ENCODE peak calls at places on chromosome 6, in ten cellular contexts. K is lung, H is sigmoid colon, L is cardiac muscle cell, M is Panc1, X is thoracic aorta, U is left ventricle myocardium inferior, Z is lower lobe of right lung, J is heart right ventricle, N is tibial artery. E is an unnamed sample. For H3K4me1, the result is how much of the 10 kb centered on the place peaks cover.

GRCh38 chr6:40287296-40287820 is 299.8 kb downstream of the LRFN2 start:
- DNase-seq in L (no peak), M (no peak), K (no peak), Z (no peak), N (no peak), J (no peak), H (no peak), X (no peak), U (no peak), E (no peak)

GRCh38 chr6:87730310-87730709 is 28.3 kb upstream of the AKIRIN2 start:
- DNase-seq in H (peak), N (peak), K (no peak), U (peak), L (no peak), M (no peak), Z (no peak), J (peak), X (no peak), E (no peak)

GRCh38 chr6:144585217-144585814 is 300.2 kb downstream of the UTRN start:
- DNase-seq in N (no peak), M (peak), L (peak), H (no peak), U (no peak), X (no peak), Z (no peak), K (no peak), J (no peak), E (no peak)

GRCh38 chr6:45323656-45324224 is 4.4 kb upstream of the RUNX2 start:
- DNase-seq in N (no peak), J (no peak), L (no peak), X (no peak), Z (no peak), H (no peak), K (no peak), U (no peak), M (no peak), E (no peak)

GRCh38 chr6:129131282-129131681 is 248.3 kb downstream of the LAMA2 start:
- DNase-seq in J (peak), N (peak), Z (no peak), U (peak), L (no peak), H (peak), K (no peak), M (no peak), X (no peak), E (no peak)

GRCh38 chr6:22613695-22614094 is 44.3 kb downstream of the HDGFL1 start:
- DNase-seq in X (no peak), Z (no peak), U (no peak), M (peak), J (peak), N (no peak), L (no peak), K (no peak), H (no peak), E (no peak)

GRCh38 chr6:18327621-18328548 is 59.3 kb upstream of the RNF144B start:
- DNase-seq in K (peak), U (no peak), Z (peak), X (no peak), H (peak), J (no peak), N (no peak), L (no peak), M (no peak), E (no peak)

GRCh38 chr6:132964101-132964867 is 149.9 kb downstream of the RPS12 start:
- DNase-seq in M (no peak), Z (no peak), L (no peak), H (no peak), U (no peak), N (no peak), K (no peak), J (no peak), X (no peak), E (no peak)

GRCh38 chr6:4608361-4609115 is 167.7 kb upstream of the CDYL start:
- DNase-seq in Z (no peak), J (no peak), N (no peak), X (no peak), L (no peak), U (no peak), H (no peak), M (no peak), K (no peak), E (no peak)

GRCh38 chr6:98984102-98984501 is 36.4 kb upstream of the FBXL4 start:
- DNase-seq in X (no peak), J (no peak), U (no peak), N (no peak), M (no peak), L (no peak), H (no peak), Z (no peak), K (no peak), E (no peak)

GRCh38 chr6:66865771-66866170 is 1158.7 kb upstream of the EYS start:
- DNase-seq in X (no peak), H (no peak), U (no peak), N (no peak), K (no peak), M (no peak), L (no peak), Z (no peak), J (no peak), E (no peak)

GRCh38 chr6:154298297-154298696 is 58.3 kb downstream of the IPCEF1 start:
- DNase-seq in K (no peak), N (no peak), M (no peak), L (no peak), U (no peak), X (no peak), J (no peak), H (no peak), Z (no peak), E (no peak)

GRCh38 chr6:40587240-40588069 is at the start of gene LRFN2:
- DNase-seq in X (no peak), J (peak), K (peak), Z (peak), H (peak), L (peak), M (no peak), N (peak), U (peak), E (no peak)

GRCh38 chr6:145453376-145453775 is 281.9 kb downstream of the EPM2A start:
- DNase-seq in U (no peak), Z (no peak), L (no peak), J (no peak), M (no peak), X (no peak), H (no peak), N (no peak), K (no peak), E (no peak)

GRCh38 chr6:6277418-6277817 is 43.0 kb downstream of the F13A1 start:
- DNase-seq in U (no peak), N (no peak), M (peak), K (no peak), Z (no peak), H (no peak), X (no peak), L (no peak), J (no peak), E (no peak)

GRCh38 chr6:154474636-154475428 is 35.7 kb downstream of the CNKSR3 start:
- DNase-seq in U (no peak), Z (no peak), N (peak), M (no peak), K (no peak), X (peak), J (no peak), L (no peak), H (no peak), E (peak)

GRCh38 chr6:45714795-45715507 is 300.7 kb downstream of the CLIC5 start:
- DNase-seq in J (peak), X (no peak), K (peak), L (peak), N (no peak), Z (no peak), H (peak), U (no peak), M (peak), E (no peak)

GRCh38 chr6:168865-169455 is 123.3 kb upstream of the DUSP22 start:
- DNase-seq in X (no peak), M (peak), N (no peak), Z (no peak), L (peak), H (no peak), U (no peak), J (no peak), K (no peak), E (no peak)

GRCh38 chr6:53065266-53066058 is at the start of gene FBXO9:
- DNase-seq in M (no peak), J (peak), Z (peak), L (peak), N (peak), X (no peak), H (peak), U (peak), K (peak), E (peak)

GRCh38 chr6:158257781-158258180 is 54.5 kb upstream of the TULP4 start:
- DNase-seq in M (no peak), N (no peak), X (no peak), Z (no peak), K (no peak), J (no peak), H (no peak), U (no peak), L (no peak), E (no peak)

GRCh38 chr6:110781522-110782200 is 33.6 kb downstream of the CDK19 start:
- DNase-seq in X (no peak), Z (no peak), L (no peak), U (no peak), H (no peak), K (no peak), J (no peak), N (no peak), M (no peak), E (no peak)

GRCh38 chr6:36934868-36935267 is 19.7 kb upstream of the PI16 start:
- DNase-seq in U (no peak), M (no peak), Z (no peak), H (no peak), L (no peak), J (no peak), X (no peak), K (no peak), N (no peak), E (no peak)

GRCh38 chr6:122833229-122833556 is 44.1 kb downstream of the SMPDL3A start:
- DNase-seq in K (no peak), N (no peak), L (no peak), H (no peak), X (no peak), J (no peak), U (no peak), Z (no peak), M (no peak), E (no peak)

GRCh38 chr6:169145991-169146501 is 107.6 kb downstream of the THBS2 start:
- DNase-seq in J (no peak), L (no peak), N (no peak), Z (no peak), U (no peak), H (peak), K (no peak), M (no peak), X (no peak), E (no peak)

GRCh38 chr6:16405349-16405865 is 167.0 kb downstream of the GMPR start:
- DNase-seq in M (no peak), K (no peak), H (no peak), L (no peak), Z (no peak), U (no peak), N (no peak), X (no peak), J (no peak), E (no peak)

GRCh38 chr6:31087494-31088089 is 24.8 kb downstream of the C6orf15 start:
- DNase-seq in H (peak), X (peak), L (peak), U (peak), K (peak), N (peak), M (no peak), J (peak), Z (peak), E (peak)

GRCh38 chr6:140867336-140867735 is 1265.4 kb upstream of the GJE1 start:
- DNase-seq in N (no peak), L (no peak), M (no peak), U (no peak), Z (no peak), X (no peak), H (no peak), K (no peak), J (no peak), E (no peak)

GRCh38 chr6:75208564-75209431 is 2.9 kb upstream of the COL12A1 start:
- DNase-seq in H (peak), J (peak), K (peak), U (peak), L (peak), Z (peak), N (peak), X (peak), M (peak), E (peak)
- H3K4me3 ChIP-seq in H (peak), J (peak), K (no peak), U (peak), L (no peak), Z (peak), N (peak), X (peak), M (no peak), E (peak)

DNA sequence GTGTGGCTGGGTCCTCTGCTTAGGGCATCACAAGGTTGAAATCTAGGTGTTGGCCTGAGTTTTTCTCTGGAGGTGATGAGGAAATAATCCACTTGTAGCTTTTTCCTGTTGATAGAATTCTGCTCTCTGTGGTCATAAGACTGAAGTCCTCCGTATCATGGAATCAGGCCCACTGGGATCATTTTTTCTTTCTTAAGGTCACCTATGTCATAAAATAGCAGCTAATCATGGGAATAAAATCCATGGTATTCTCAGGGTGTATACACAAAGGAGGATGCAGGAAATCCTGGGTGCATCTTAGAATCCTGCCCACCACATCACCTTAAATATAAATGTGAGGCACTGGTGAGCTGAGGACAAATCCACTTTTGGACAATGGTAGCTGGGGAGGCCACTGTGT is 72.7 kb downstream of the PRDM1 start:
- DNase-seq in H (no peak), L (no peak), N (no peak), Z (no peak), M (no peak), J (no peak), K (no peak), U (no peak), X (no peak), E (no peak)
- H3K4me1 ChIP-seq in H (under half), L (under half), N (under half), Z (under half), M (under half), J (under half), K (under half), U (under half), X (under half), E (under half)

DNA sequence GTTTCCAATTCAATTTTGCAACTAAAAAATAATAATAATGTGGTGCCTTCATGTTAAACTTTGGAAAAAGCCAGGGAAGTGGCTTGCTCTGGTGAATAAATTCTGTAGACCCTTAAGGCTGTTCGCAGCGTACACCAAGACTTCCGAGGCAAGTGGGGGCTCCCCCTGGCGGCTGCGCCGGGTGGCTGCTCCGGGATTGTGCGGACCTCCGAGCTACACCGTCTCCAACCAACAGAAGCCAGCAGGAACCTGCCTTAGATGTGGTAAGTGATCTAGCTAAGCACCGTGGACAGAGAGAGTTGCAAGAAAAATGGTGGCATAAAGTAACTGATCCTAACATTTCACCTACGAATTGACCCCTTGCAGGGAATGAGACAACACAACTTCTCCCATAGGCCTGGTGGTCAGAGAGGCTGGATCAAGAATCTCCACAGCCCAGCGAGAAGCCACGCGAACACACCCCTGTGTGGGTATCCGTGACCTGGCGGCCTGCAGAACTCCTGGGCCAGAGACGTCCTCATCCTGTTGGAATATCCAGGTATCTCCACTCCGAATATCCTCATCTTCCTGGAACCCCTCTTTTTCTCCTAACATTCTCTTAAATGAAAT is 69.6 kb downstream of the TBXT start:
- DNase-seq in M (peak), U (peak), N (peak), Z (peak), X (no peak), L (peak), J (peak), H (peak), K (peak), E (peak)
- TF ChIP-seq CTCF in M (peak), U (peak), N (peak), Z (peak), X (peak), L (peak), J (peak), H (peak), K (peak), E (peak)

DNA sequence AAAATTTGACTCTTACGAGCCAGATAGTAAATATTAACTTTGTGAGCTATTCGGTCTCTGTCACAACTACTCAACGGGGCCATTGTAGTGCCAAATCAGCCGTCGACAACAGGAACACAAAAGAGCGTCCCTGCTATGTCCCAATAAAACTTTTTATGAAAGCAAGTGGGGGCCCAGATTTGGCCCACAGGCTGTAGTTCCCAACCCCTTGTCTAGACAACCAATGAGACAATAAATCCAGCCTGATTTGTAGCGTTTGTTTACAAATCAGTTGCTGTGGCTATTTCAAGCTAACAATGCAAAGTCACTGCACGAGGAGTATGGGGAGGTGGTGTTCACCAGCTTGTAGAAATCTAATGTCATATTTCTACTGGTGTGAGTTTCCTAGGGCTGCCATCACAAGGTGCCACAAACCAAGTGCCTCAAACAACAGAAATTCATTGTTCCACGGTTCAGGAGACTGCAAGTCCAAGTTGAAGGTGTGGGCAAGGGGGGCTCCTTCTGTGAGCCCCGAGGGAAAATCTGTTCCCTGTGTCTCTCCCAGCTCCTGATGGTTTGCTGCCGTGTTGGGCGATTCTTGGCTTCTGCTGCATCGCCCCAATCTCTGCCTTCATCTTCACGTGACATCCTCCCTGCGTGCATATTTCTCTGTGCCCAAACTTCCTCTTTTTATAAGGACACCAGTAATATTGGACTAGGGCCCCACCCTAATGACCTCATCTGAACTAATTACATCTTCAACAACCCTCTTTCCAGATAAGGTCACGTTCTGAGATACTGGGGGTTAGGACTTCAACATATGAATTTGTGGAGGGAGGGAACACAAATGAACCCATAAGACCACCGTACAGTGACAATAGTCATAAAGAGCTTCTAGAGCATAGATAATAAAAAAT is 355.9 kb upstream of the JARID2 start:
- DNase-seq in K (no peak), J (no peak), L (no peak), Z (no peak), U (no peak), H (no peak), X (no peak), N (no peak), M (no peak), E (no peak)
- H3K4me3 ChIP-seq in K (no peak), J (no peak), L (no peak), Z (no peak), U (no peak), H (no peak), X (no peak), N (no peak), M (no peak), E (no peak)

GRCh38 chr6:7550433-7550801 is 8.9 kb downstream of the DSP start:
- DNase-seq in U (no peak), K (no peak), M (no peak), X (no peak), N (no peak), H (no peak), J (no peak), Z (no peak), L (no peak), E (no peak)
- H3K4me1 ChIP-seq in U (under half), K (under half), M (under half), X (under half), N (under half), H (under half), J (under half), Z (under half), L (under half), E (under half)

GRCh38 chr6:142334294-142334693 is 32.5 kb downstream of the ADGRG6 start:
- DNase-seq in X (no peak), N (no peak), J (no peak), H (no peak), Z (no peak), M (no peak), U (no peak), L (no peak), K (no peak), E (no peak)
- TF ChIP-seq CTCF in X (no peak), N (no peak), J (no peak), H (no peak), Z (no peak), M (no peak), U (no peak), L (no peak), K (no peak), E (no peak)

GRCh38 chr6:56693988-56694387 is 51.3 kb upstream of the DST start:
- DNase-seq in H (no peak), N (no peak), K (no peak), X (no peak), Z (no peak), J (no peak), U (no peak), M (no peak), L (no peak), E (no peak)

GRCh38 chr6:56690519-56691200 is 48.0 kb upstream of the DST start:
- DNase-seq in U (no peak), L (no peak), M (peak), Z (no peak), X (no peak), H (no peak), N (no peak), J (no peak), K (no peak), E (no peak)

GRCh38 chr6:56691201-56691595 is 48.5 kb upstream of the DST start:
- DNase-seq in J (no peak), H (no peak), X (no peak), M (peak), U (no peak), L (no peak), Z (no peak), N (no peak), K (no peak), E (no peak)

GRCh38 chr6:56693246-56693607 is 50.5 kb upstream of the DST start:
- DNase-seq in K (peak), H (peak), Z (peak), M (no peak), L (no peak), X (peak), N (peak), U (peak), J (peak), E (no peak)

GRCh38 chr6:56692586-56693245 is 50.0 kb upstream of the DST start:
- DNase-seq in L (no peak), U (no peak), X (no peak), J (no peak), K (no peak), Z (no peak), M (no peak), N (no peak), H (no peak), E (no peak)
- H3K4me3 ChIP-seq in L (no peak), U (peak), X (peak), J (peak), K (no peak), Z (peak), M (no peak), N (peak), H (peak), E (peak)

DNA sequence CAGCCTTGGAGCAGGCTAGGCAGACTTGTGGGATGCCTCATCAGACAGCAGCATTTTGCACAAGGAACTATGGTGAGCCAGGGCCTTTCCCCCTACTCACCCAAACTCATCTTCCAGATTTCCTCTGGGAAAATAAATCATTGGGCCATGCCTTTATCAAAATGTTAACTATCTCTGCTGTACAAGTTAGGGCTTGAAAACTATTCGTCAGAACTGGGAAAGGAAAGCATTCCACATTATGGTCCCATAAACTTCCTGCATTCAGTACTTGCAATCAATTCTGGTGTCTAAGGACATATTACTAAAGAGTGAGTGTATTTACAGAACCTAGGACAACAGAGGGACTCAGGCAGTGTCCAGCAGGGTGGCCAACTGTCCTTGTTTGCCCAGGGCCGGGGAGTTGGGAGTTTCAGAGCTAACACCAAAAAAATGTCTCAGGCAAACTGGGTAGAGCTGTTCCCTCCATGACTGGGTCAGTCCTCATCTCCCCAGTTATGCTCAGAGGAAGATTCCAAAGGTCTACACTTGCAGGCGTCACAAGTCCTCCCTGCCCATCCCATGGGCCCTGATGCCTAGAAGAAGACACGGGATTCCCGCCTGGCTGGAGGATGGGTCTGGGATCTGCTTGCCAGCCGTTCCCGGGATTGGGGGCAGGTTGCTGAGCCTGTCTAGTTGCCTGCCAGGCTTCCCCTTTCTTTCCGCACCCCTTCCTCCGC is 72.2 kb downstream of the SLC22A3 start:
- DNase-seq in Z (no peak), K (no peak), U (no peak), X (no peak), H (no peak), L (no peak), M (no peak), J (no peak), N (no peak), E (no peak)
- H3K4me1 ChIP-seq in Z (under half), K (under half), U (under half), X (under half), H (under half), L (under half), M (under half), J (under half), N (under half), E (under half)